ENCODE peak calls at places on chromosome 14, in nine cellular contexts. M is tibial nerve, I is ovary, K is A549, C is breast epithelium, Z is heart left ventricle, O is endothelial cell of umbilical vein, X is uterus, N is transverse colon. E is an unnamed sample.

GRCh38 chr14:104641753-104642539 is 37.4 kb upstream of the TMEM179 start:
- DNase-seq in M (no peak), I (no peak), K (no peak), C (no peak), Z (no peak), O (no peak), X (no peak), N (no peak), E (no peak)

GRCh38 chr14:39212034-39212433 is 21.7 kb upstream of the MIA2 start:
- DNase-seq in M (no peak), I (no peak), K (no peak), C (no peak), Z (no peak), O (no peak), X (no peak), N (no peak), E (no peak)

GRCh38 chr14:72254202-72254939 is 322.1 kb downstream of the RGS6 start:
- DNase-seq in M (no peak), I (no peak), K (no peak), C (no peak), Z (no peak), O (no peak), X (no peak), N (no peak), E (no peak)

GRCh38 chr14:56129092-56129491 is 10.9 kb downstream of the PELI2 start:
- DNase-seq in M (no peak), I (no peak), K (no peak), C (no peak), Z (no peak), O (no peak), X (no peak), N (no peak), E (no peak)

GRCh38 chr14:101495284-101495683 is 66.0 kb upstream of the DIO3 start:
- DNase-seq in M (peak), I (peak), K (no peak), C (no peak), Z (no peak), O (no peak), X (no peak), N (no peak), E (no peak)

GRCh38 chr14:103839569-103839968 is 7.8 kb downstream of the PPP1R13B start:
- DNase-seq in M (no peak), I (no peak), K (no peak), C (no peak), Z (no peak), O (no peak), X (no peak), N (no peak), E (no peak)

GRCh38 chr14:102849522-102850379 is 72.5 kb downstream of the TRAF3 start:
- DNase-seq in M (no peak), I (no peak), K (no peak), C (no peak), Z (no peak), O (peak), X (no peak), N (peak), E (peak)

GRCh38 chr14:52596320-52596719 is 43.7 kb downstream of the GPR137C start:
- DNase-seq in M (no peak), I (no peak), K (no peak), C (no peak), Z (no peak), O (no peak), X (no peak), N (no peak), E (no peak)

GRCh38 chr14:102509744-102510615 is at the start of gene ANKRD9:
- DNase-seq in M (peak), I (peak), K (peak), C (peak), Z (peak), O (peak), X (peak), N (peak), E (peak)

GRCh38 chr14:101719708-101720107 is 41.8 kb upstream of the PPP2R5C start:
- DNase-seq in M (no peak), I (no peak), K (no peak), C (no peak), Z (peak), O (no peak), X (no peak), N (no peak), E (peak)

GRCh38 chr14:88660056-88660455 is 97.2 kb downstream of the ZC3H14 start:
- DNase-seq in M (no peak), I (no peak), K (no peak), C (no peak), Z (no peak), O (no peak), X (no peak), N (no peak), E (no peak)

GRCh38 chr14:57168138-57168695 is 100.5 kb downstream of the EXOC5 start:
- DNase-seq in M (no peak), I (no peak), K (no peak), C (no peak), Z (no peak), O (no peak), X (no peak), N (no peak), E (no peak)

GRCh38 chr14:104293851-104294627 is 155.7 kb downstream of the KIF26A start:
- DNase-seq in M (no peak), I (peak), K (peak), C (no peak), Z (peak), O (no peak), X (no peak), N (peak), E (no peak)

GRCh38 chr14:103611215-103611614 is 17.8 kb upstream of the KLC1 start:
- DNase-seq in M (no peak), I (no peak), K (no peak), C (no peak), Z (no peak), O (no peak), X (no peak), N (no peak), E (no peak)

GRCh38 chr14:31429791-31430190 is 9.4 kb upstream of the HEATR5A start:
- DNase-seq in M (no peak), I (no peak), K (no peak), C (no peak), Z (no peak), O (no peak), X (no peak), N (no peak), E (no peak)

GRCh38 chr14:66601932-66602578 is 94.1 kb downstream of the GPHN start:
- DNase-seq in M (no peak), I (no peak), K (no peak), C (no peak), Z (no peak), O (no peak), X (no peak), N (no peak), E (no peak)

GRCh38 chr14:63237791-63238190 is 33.5 kb downstream of the RHOJ start:
- DNase-seq in M (no peak), I (no peak), K (no peak), C (no peak), Z (no peak), O (no peak), X (no peak), N (no peak), E (no peak)

GRCh38 chr14:61350871-61351270 is 29.5 kb downstream of the PRKCH start:
- DNase-seq in M (no peak), I (no peak), K (no peak), C (no peak), Z (no peak), O (no peak), X (no peak), N (no peak), E (no peak)

GRCh38 chr14:61347771-61348443 is 26.5 kb downstream of the PRKCH start:
- DNase-seq in M (no peak), I (no peak), K (no peak), C (no peak), Z (no peak), O (no peak), X (no peak), N (no peak), E (no peak)

GRCh38 chr14:61346793-61347192 is 25.4 kb downstream of the PRKCH start:
- DNase-seq in M (no peak), I (no peak), K (no peak), C (no peak), Z (no peak), O (peak), X (no peak), N (no peak), E (no peak)

GRCh38 chr14:61351457-61351856 is 30.1 kb downstream of the PRKCH start:
- DNase-seq in M (no peak), I (no peak), K (no peak), C (no peak), Z (no peak), O (no peak), X (no peak), N (no peak), E (no peak)

DNA sequence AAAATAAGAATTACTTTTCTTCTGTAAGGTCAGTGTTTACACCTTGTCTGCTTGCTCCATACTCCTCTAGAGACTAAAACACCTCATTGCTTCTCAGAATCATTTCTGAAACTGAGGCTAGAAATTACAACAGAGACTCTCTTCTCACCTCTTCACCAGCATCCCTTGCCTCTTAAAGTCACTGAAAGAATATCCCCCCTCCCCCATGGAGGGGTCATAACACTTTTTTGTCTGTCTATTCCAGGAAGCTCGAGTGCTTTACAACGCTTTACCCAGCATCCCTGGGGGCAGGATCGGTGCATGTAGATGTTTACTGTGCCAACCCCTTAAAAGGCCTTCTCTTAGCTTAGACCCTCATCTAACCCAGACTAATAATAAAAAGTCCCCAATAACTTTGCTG is 29.0 kb downstream of the PRKCH start:
- DNase-seq in M (no peak), I (no peak), K (no peak), C (no peak), Z (no peak), O (no peak), X (no peak), N (no peak), E (no peak)
- TF ChIP-seq CTCF in M (no peak), I (no peak), K (no peak), C (no peak), Z (no peak), O (no peak), X (no peak), N (no peak), E (no peak)

GRCh38 chr14:93430319-93430801 is 379 bp upstream of the UNC79 start:
- DNase-seq in M (no peak), I (no peak), K (no peak), C (no peak), Z (no peak), O (no peak), X (no peak), N (no peak), E (no peak)
- H3K4me3 ChIP-seq in M (no peak), I (no peak), K (no peak), C (peak), Z (peak), O (no peak), X (peak), N (no peak), E (no peak)

GRCh38 chr14:38205414-38205813 is 2.3 kb upstream of the SSTR1 start:
- DNase-seq in M (no peak), I (no peak), K (no peak), C (no peak), Z (no peak), O (no peak), X (no peak), N (no peak), E (no peak)

GRCh38 chr14:38205949-38206665 is 1.6 kb upstream of the SSTR1 start:
- DNase-seq in M (no peak), I (no peak), K (no peak), C (no peak), Z (no peak), O (no peak), X (no peak), N (no peak), E (no peak)

GRCh38 chr14:38202444-38203191 is 5.1 kb upstream of the SSTR1 start:
- DNase-seq in M (no peak), I (no peak), K (no peak), C (no peak), Z (no peak), O (no peak), X (no peak), N (no peak), E (no peak)

GRCh38 chr14:38204717-38205115 is 3.0 kb upstream of the SSTR1 start:
- DNase-seq in M (no peak), I (no peak), K (no peak), C (no peak), Z (no peak), O (no peak), X (no peak), N (no peak), E (no peak)

DNA sequence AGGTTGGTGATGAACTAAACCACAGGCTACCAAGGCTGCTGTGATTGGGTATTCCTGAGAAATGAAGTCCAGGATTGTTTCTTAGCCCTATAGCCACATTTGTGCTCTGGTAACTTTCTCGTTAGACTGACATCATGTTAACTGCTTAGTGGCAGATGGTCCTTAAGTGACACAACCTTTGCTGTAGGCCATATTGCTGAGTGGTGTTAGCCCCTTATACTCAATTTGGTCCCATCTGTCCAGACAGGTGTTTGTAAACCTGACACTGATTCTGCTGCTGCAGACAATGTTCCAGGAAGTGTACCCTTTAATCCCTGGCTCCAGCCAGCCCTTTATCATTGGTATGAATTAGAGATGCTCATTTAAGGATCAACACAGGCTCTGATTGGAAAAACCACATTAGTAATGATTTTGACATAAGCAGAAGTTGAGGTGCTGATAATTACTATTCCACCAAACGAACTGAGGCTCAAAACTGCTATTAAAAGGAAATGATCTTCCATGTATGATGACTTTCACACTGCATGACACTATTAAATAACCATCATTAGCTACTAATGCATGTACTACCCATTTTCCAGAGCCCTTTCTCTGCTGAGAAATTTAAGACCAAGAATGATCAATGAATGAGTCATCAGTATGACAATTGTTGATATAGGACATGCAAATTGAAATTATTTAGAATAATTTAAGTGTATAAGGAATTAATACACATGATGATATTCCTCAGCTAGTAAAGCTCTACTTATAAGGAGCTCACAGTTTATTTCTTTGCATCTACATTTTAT is 3.6 kb upstream of the SSTR1 start:
- DNase-seq in M (no peak), I (no peak), K (no peak), C (no peak), Z (no peak), O (no peak), X (no peak), N (no peak), E (no peak)
- TF ChIP-seq POLR2A in M (no peak), I (no peak), K (no peak), C (no peak), Z (no peak), O (no peak), X (no peak), N (no peak), E (no peak)

GRCh38 chr14:105880616-105881015 is 354.2 kb downstream of the TMEM121 start:
- DNase-seq in M (peak), I (peak), K (no peak), C (no peak), Z (no peak), O (no peak), X (peak), N (no peak), E (no peak)

GRCh38 chr14:105878554-105878953 is 352.2 kb downstream of the TMEM121 start:
- DNase-seq in M (no peak), I (peak), K (no peak), C (no peak), Z (no peak), O (no peak), X (peak), N (no peak), E (peak)

GRCh38 chr14:105879503-105879866 is 353.1 kb downstream of the TMEM121 start:
- DNase-seq in M (no peak), I (no peak), K (no peak), C (no peak), Z (no peak), O (no peak), X (peak), N (no peak), E (no peak)

GRCh38 chr14:105881021-105881930 is 354.9 kb downstream of the TMEM121 start:
- DNase-seq in M (peak), I (peak), K (no peak), C (no peak), Z (no peak), O (no peak), X (peak), N (peak), E (peak)

DNA sequence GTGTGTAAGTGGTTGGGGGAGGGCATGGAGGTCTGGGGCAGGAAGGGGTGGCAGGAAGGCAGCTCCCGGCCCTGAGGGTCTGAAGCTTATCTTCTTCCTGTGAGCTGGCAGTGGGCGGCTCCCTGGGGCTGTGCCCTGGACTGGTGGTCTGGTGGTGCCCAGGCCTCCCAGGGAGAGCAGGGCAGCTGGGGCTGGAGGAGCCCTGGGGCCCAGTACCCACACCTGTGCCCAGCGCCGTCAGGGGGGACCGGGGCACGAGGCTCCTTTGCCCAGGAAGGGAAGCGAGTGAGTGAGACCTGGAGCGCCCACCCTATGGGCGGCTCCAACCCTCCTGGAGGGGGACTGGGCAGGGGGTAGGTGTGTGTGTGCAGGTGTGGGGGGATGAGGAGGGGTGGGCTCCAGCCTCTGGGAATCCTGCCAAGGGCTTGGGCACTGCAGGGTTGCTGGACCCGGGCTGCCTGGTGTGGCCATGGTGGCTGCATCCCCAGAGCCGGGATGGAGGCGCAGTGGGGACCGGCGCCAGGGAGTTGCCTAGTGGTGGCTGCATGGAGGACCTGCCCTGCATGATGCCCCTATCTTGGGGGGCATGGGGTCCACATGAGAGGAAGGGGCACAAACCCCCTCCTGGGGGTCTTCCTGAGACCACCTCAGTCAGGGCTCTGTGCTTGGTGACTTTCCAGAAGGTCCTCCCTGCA is 353.6 kb downstream of the TMEM121 start:
- DNase-seq in M (peak), I (peak), K (no peak), C (no peak), Z (no peak), O (no peak), X (peak), N (peak), E (peak)
- TF ChIP-seq CTCF in M (no peak), I (no peak), K (no peak), C (no peak), Z (no peak), O (no peak), X (no peak), N (no peak), E (no peak)

DNA sequence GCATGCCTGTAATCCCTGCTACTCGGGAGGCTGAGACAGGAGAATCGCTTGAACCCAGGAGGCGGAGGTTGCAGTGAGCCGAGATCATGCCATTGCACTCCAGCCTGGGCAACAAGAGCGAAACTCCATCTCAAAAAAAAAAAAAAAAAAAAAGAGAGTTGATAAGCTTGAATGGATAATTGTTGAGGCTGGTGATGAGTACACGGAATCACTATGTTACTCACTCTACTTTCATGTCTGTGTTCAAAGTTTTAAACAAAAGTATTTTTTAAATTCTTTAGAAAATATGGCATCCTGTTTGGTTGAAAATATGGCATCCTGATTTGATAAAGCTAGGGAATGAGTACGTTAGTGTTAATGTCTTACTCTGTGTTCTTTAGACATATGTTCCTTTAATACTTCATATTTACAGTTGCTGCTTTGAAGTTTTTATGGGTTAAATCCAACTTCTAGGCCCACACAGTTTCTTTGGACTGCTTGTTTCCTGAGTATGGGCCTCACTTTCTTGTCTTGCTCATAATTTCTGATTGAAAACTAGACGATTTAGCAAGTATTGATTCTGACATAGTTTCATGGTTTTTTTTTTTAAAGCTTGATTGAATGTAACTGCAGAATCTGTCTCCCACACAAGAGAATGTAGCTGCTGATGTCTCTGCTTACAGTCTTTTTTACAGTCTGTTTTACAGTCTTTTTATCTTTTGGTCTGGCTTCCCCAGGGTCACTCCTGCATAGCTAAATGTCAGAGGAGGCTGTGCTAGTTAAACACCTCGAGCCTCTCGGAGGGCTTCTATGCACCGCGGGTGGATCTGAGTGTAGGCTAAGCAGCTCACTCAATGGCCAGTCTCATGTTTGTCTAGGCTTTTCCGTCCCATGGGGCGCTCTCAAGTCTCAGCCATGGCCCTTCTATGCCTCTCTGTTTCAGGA is 14.1 kb upstream of the FBLN5 start:
- DNase-seq in M (no peak), I (no peak), K (no peak), C (no peak), Z (no peak), O (no peak), X (no peak), N (no peak), E (no peak)
- H3K4me3 ChIP-seq in M (no peak), I (no peak), K (no peak), C (no peak), Z (no peak), O (no peak), X (no peak), N (no peak), E (no peak)

GRCh38 chr14:23300687-23301223 is 1.9 kb downstream of the PPP1R3E start:
- DNase-seq in M (no peak), I (peak), K (no peak), C (peak), Z (peak), O (peak), X (peak), N (peak), E (peak)

GRCh38 chr14:23301288-23301968 is 1.2 kb downstream of the PPP1R3E start:
- DNase-seq in M (peak), I (peak), K (peak), C (peak), Z (peak), O (peak), X (peak), N (peak), E (peak)

GRCh38 chr14:23299986-23300686 is 2.5 kb downstream of the PPP1R3E start:
- DNase-seq in M (no peak), I (no peak), K (no peak), C (no peak), Z (no peak), O (no peak), X (no peak), N (no peak), E (no peak)

GRCh38 chr14:23302290-23303225 is at the start of gene PPP1R3E:
- DNase-seq in M (peak), I (peak), K (peak), C (peak), Z (peak), O (peak), X (peak), N (peak), E (peak)

GRCh38 chr14:23301969-23302289 is 730 bp downstream of the PPP1R3E start:
- DNase-seq in M (no peak), I (no peak), K (no peak), C (no peak), Z (no peak), O (no peak), X (no peak), N (no peak), E (no peak)
- TF ChIP-seq POLR2A in M (peak), I (peak), K (peak), C (peak), Z (peak), O (no peak), X (peak), N (peak), E (no peak)

GRCh38 chr14:50812180-50812579 is 18.8 kb downstream of the NIN start:
- DNase-seq in M (no peak), I (no peak), K (no peak), C (no peak), Z (no peak), O (no peak), X (no peak), N (no peak), E (no peak)
- TF ChIP-seq CTCF in M (no peak), I (no peak), K (no peak), C (no peak), Z (no peak), O (no peak), X (no peak), N (no peak), E (no peak)

E was measured in lower leg skin.